ENCODE peak calls at places on chromosome 3, in nine cellular contexts. R is esophagus squamous epithelium, W is right lobe of liver, X is body of pancreas, K is A549, V is transverse colon, M is sigmoid colon, L is spleen, A is adrenal gland. S is an unnamed sample.

GRCh38 chr3:44125241-44125640 is 116.4 kb upstream of the TOPAZ1 start:
- DNase-seq in R (no peak), W (no peak), X (no peak), K (no peak), V (no peak), M (no peak), L (no peak), A (no peak), S (no peak)

GRCh38 chr3:151425640-151426336 is 35.1 kb downstream of the IGSF10 start:
- DNase-seq in R (no peak), W (no peak), X (no peak), K (peak; percentile 12), V (no peak), M (no peak), L (no peak), A (no peak), S (no peak)

GRCh38 chr3:142723665-142723967 is 218 bp upstream of the TRPC1 start:
- DNase-seq in R (no peak), W (no peak), X (no peak), K (no peak), V (peak; percentile 72), M (no peak), L (no peak), A (no peak), S (no peak)

GRCh38 chr3:196179380-196180308 is 31.6 kb downstream of the ZDHHC19 start:
- DNase-seq in R (no peak), W (no peak), X (no peak), K (no peak), V (peak; percentile 52), M (no peak), L (peak; percentile 92), A (no peak), S (no peak)

GRCh38 chr3:30437172-30437571 is 169.2 kb upstream of the TGFBR2 start:
- DNase-seq in R (no peak), W (no peak), X (no peak), K (no peak), V (peak; percentile 11), M (peak; percentile 79), L (no peak), A (no peak), S (peak; percentile 70)

GRCh38 chr3:39192490-39193092 is at the start of gene XIRP1:
- DNase-seq in R (no peak), W (no peak), X (no peak), K (no peak), V (no peak), M (no peak), L (no peak), A (no peak), S (peak; percentile 63)

GRCh38 chr3:106825962-106826605 is 551.2 kb upstream of the CCDC54 start:
- DNase-seq in R (no peak), W (no peak), X (no peak), K (no peak), V (no peak), M (no peak), L (no peak), A (no peak), S (no peak)

GRCh38 chr3:44966795-44967278 is 9.1 kb downstream of the ZDHHC3 start:
- DNase-seq in R (no peak), W (no peak), X (no peak), K (no peak), V (peak; percentile 73), M (no peak), L (no peak), A (no peak), S (no peak)

GRCh38 chr3:13546667-13547171 is 2.2 kb upstream of the FBLN2 start:
- DNase-seq in R (no peak), W (no peak), X (no peak), K (no peak), V (no peak), M (peak; percentile 68), L (no peak), A (no peak), S (peak; percentile 79)

GRCh38 chr3:187259171-187259570 is 32.4 kb downstream of the MASP1 start:
- DNase-seq in R (no peak), W (no peak), X (no peak), K (no peak), V (no peak), M (no peak), L (no peak), A (no peak), S (no peak)

GRCh38 chr3:102141096-102141912 is 292.0 kb downstream of the NFKBIZ start:
- DNase-seq in R (no peak), W (no peak), X (no peak), K (no peak), V (no peak), M (no peak), L (no peak), A (no peak), S (no peak)

DNA sequence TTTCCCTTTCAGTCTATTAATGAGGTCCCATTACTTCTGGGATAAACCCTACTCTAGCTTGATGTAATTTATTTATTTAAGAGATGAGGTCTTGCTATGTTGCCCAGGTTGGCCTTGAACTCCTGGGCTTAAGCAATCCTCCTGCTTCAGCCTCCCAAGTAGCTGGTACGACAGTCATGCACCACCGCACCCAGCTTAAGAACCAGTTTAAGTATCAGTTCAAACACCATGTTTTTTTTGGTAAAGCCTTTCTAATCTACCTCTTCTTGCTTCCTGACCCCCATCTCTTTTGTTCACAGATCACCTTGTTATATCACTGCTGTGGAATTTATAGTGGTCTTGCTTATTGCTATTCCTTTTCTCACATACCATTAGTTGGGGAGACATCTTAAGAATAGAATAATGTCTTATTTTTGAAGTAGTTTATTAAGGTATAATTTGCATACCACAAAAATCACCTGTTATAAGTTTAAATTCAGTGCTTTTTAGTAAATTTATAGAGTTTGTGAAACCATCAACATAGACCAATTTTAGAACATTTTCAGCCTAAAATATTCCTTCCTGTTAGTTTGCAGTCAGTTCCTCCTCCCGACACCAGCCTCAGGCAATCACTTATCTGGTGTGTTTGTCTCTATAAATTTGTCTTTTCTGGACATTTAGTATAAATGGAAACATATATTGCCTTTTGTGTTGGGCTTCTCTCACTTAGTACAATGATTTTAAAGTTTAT is 257.9 kb downstream of the PDCD6IP start:
- DNase-seq in R (no peak), W (no peak), X (no peak), K (no peak), V (no peak), M (no peak), L (no peak), A (no peak), S (no peak)
- H3K4me3 ChIP-seq in R (no peak overlapping the region), W (no peak overlapping the region), X (no peak overlapping the region), K (no peak overlapping the region), V (no peak overlapping the region), M (no peak overlapping the region), L (no peak overlapping the region), A (no peak overlapping the region), S (no peak overlapping the region)

DNA sequence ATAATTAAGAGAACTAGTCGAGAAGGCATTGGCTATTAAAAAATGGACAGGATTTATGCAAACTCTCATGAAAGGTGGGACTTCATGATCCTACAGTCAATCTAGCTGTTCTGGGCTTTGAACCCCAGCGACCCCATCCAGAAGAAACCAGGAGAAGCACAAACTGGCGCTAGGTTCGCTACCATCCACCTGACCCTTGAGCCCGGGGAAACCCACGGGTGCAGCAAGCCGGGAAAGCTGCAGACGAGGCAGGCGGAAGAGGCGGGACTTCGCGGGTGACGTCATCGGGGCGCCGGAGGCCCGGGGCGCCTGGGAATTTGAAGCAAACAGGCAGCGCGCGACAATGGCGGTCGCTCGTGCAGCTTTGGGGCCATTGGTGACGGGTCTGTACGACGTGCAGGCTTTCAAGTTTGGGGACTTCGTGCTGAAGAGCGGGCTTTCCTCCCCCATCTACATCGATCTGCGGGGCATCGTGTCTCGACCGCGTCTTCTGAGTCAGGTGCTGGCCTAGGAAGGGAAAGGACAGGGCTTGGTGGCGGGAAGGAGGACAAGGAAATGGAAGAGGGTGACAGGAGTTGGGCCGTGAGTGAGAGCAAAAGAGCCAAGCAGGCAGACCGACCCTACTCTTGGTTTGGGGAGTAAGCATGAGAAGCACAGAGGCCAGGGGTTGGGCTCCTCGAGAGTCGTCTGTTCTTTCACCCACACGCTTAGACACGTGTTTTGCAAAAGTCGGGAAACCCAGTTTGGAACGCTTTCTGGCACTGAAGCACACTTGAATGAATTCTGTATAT is at the start of gene UMPS:
- DNase-seq in R (peak; percentile 19), W (peak; percentile 94), X (peak; percentile 92), K (peak; percentile 79), V (peak; percentile 95), M (peak; percentile 94), L (peak; percentile 98), A (peak; percentile 93), S (peak; percentile 91)
- TF ChIP-seq POLR2A in R (no peak), W (peak; percentile 87), X (peak; percentile 91), K (peak; percentile 91), V (peak; percentile 82), M (peak; percentile 16), L (no peak), A (peak; percentile 61), S (no peak)

GRCh38 chr3:179653106-179653776 is 401 bp downstream of the USP13 start:
- DNase-seq in R (no peak), W (peak; percentile 82), X (peak; percentile 65), K (peak; percentile 24), V (peak; percentile 68), M (peak; percentile 88), L (peak; percentile 92), A (peak; percentile 87), S (peak; percentile 80)

GRCh38 chr3:179658584-179658983 is 5.7 kb downstream of the USP13 start:
- DNase-seq in R (no peak), W (no peak), X (no peak), K (no peak), V (no peak), M (no peak), L (no peak), A (no peak), S (no peak)

GRCh38 chr3:179652467-179653105 is at the start of gene USP13:
- DNase-seq in R (no peak), W (peak; percentile 72), X (peak; percentile 70), K (peak; percentile 48), V (peak; percentile 54), M (peak; percentile 83), L (peak; percentile 89), A (peak; percentile 74), S (peak; percentile 79)

GRCh38 chr3:179653777-179654117 is 907 bp downstream of the USP13 start:
- DNase-seq in R (no peak), W (peak; percentile 27), X (peak; percentile 26), K (peak; percentile 7), V (peak; percentile 7), M (no peak), L (no peak), A (peak; percentile 46), S (no peak)

GRCh38 chr3:179655236-179655635 is 2.4 kb downstream of the USP13 start:
- DNase-seq in R (no peak), W (no peak), X (no peak), K (no peak), V (no peak), M (no peak), L (no peak), A (no peak), S (no peak)
- H3K4me3 ChIP-seq in R (no peak overlapping the region), W (no peak overlapping the region), X (no peak overlapping the region), K (no peak overlapping the region), V (no peak overlapping the region), M (no peak overlapping the region), L (no peak overlapping the region), A (no peak overlapping the region), S (peak overlapping the region; percentile 88)

DNA sequence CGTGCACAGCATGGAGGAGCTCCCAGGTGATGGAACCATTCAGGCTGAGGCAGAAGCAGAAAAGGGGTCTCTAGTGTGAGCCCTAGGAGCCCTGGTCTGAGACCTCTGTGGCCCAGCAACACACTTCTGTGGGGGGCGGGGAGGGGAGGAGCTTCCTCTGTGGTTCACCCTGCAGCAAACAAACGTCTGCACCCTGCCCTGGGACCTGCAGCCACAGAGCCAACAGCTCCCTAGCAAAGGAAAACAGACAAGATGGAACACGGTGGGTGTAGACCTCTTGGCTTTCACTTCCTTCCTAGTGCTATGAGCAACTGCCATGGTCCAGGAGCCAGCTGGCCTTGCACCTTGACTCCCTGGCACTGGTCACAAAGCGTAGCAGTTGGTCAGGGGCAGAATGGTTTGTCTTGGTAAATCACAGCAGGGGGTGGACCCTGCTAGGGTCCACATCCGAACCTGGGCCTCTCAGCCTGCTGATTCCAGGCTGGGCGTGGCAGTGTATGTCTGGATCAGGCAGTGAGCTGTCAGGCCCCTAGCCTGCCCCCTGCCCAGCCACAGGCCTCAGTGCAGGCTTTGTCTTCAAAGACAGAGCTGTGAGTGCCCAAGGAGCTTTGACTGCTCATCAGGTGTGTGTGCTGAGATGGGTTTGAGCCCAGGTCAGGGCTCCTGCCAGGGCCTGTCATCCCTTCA is 6.7 kb downstream of the AMIGO3 start:
- DNase-seq in R (no peak), W (no peak), X (no peak), K (no peak), V (no peak), M (peak; percentile 58), L (no peak), A (no peak), S (peak; percentile 5)
- TF ChIP-seq POLR2A in R (no peak), W (no peak), X (no peak), K (no peak), V (no peak), M (no peak), L (no peak), A (no peak), S (no peak)